ENCODE peak calls at places on chromosomes 6 and 20, in nine cellular contexts. One of them, this sample, is unnamed. For H3K9me3, the result is how much of the 10 kb centered on the place peaks cover.

GRCh38 chr6:113616875-113617274 is 240.3 kb upstream of the MARCKS start:
- DNase-seq in tibial nerve: no peak
- DNase-seq in right lobe of liver: no peak
- DNase-seq in ovary: no peak
- DNase-seq in heart left ventricle: no peak
- DNase-seq in IMR-90: no peak
- DNase-seq in H1: no peak
- DNase-seq in suprapubic skin: no peak
- DNase-seq in Peyer's patch: no peak
- DNase-seq in this sample: no peak

GRCh38 chr20:39107741-39108140 is 145.6 kb downstream of the DHX35 start:
- DNase-seq in tibial nerve: no peak
- DNase-seq in right lobe of liver: no peak
- DNase-seq in ovary: no peak
- DNase-seq in heart left ventricle: no peak
- DNase-seq in IMR-90: peak
- DNase-seq in H1: no peak
- DNase-seq in suprapubic skin: no peak
- DNase-seq in Peyer's patch: no peak
- DNase-seq in this sample: no peak

GRCh38 chr6:26234421-26235239 is 130.4 kb upstream of the BTN3A2 start:
- DNase-seq in tibial nerve: no peak
- DNase-seq in right lobe of liver: no peak
- DNase-seq in ovary: no peak
- DNase-seq in heart left ventricle: peak
- DNase-seq in IMR-90: peak
- DNase-seq in H1: peak
- DNase-seq in suprapubic skin: no peak
- DNase-seq in Peyer's patch: peak
- DNase-seq in this sample: peak

GRCh38 chr6:48426636-48427035 is 315.6 kb upstream of the PTCHD4 start:
- DNase-seq in tibial nerve: no peak
- DNase-seq in right lobe of liver: no peak
- DNase-seq in ovary: no peak
- DNase-seq in heart left ventricle: no peak
- DNase-seq in IMR-90: peak
- DNase-seq in H1: no peak
- DNase-seq in suprapubic skin: no peak
- DNase-seq in Peyer's patch: no peak
- DNase-seq in this sample: no peak

GRCh38 chr6:142537612-142538478 is 236.0 kb downstream of the ADGRG6 start:
- DNase-seq in tibial nerve: no peak
- DNase-seq in right lobe of liver: no peak
- DNase-seq in ovary: no peak
- DNase-seq in heart left ventricle: no peak
- DNase-seq in IMR-90: peak
- DNase-seq in H1: peak
- DNase-seq in suprapubic skin: no peak
- DNase-seq in Peyer's patch: no peak
- DNase-seq in this sample: no peak

GRCh38 chr6:148873154-148873553 is 126.3 kb downstream of the UST start:
- DNase-seq in tibial nerve: no peak
- DNase-seq in right lobe of liver: no peak
- DNase-seq in ovary: no peak
- DNase-seq in heart left ventricle: no peak
- DNase-seq in IMR-90: no peak
- DNase-seq in H1: no peak
- DNase-seq in suprapubic skin: no peak
- DNase-seq in Peyer's patch: no peak
- DNase-seq in this sample: no peak

GRCh38 chr6:34901930-34902329 is 12.9 kb downstream of the ANKS1A start:
- DNase-seq in tibial nerve: no peak
- DNase-seq in right lobe of liver: no peak
- DNase-seq in ovary: no peak
- DNase-seq in heart left ventricle: no peak
- DNase-seq in IMR-90: peak
- DNase-seq in H1: no peak
- DNase-seq in suprapubic skin: no peak
- DNase-seq in Peyer's patch: no peak
- DNase-seq in this sample: no peak

GRCh38 chr6:153145591-153145990 is 14.5 kb upstream of the RGS17 start:
- DNase-seq in tibial nerve: no peak
- DNase-seq in right lobe of liver: no peak
- DNase-seq in ovary: no peak
- DNase-seq in heart left ventricle: no peak
- DNase-seq in IMR-90: no peak
- DNase-seq in H1: no peak
- DNase-seq in suprapubic skin: no peak
- DNase-seq in Peyer's patch: no peak
- DNase-seq in this sample: no peak

GRCh38 chr20:39129523-39129922 is 167.4 kb downstream of the DHX35 start:
- DNase-seq in tibial nerve: no peak
- DNase-seq in right lobe of liver: no peak
- DNase-seq in ovary: no peak
- DNase-seq in heart left ventricle: no peak
- DNase-seq in IMR-90: no peak
- DNase-seq in H1: no peak
- DNase-seq in suprapubic skin: no peak
- DNase-seq in Peyer's patch: no peak
- DNase-seq in this sample: no peak

GRCh38 chr6:1267057-1267732 is 44.7 kb upstream of the FOXQ1 start:
- DNase-seq in tibial nerve: no peak
- DNase-seq in right lobe of liver: no peak
- DNase-seq in ovary: no peak
- DNase-seq in heart left ventricle: no peak
- DNase-seq in IMR-90: no peak
- DNase-seq in H1: no peak
- DNase-seq in suprapubic skin: no peak
- DNase-seq in Peyer's patch: no peak
- DNase-seq in this sample: no peak

GRCh38 chr6:29705389-29706231 is 17.6 kb upstream of the HLA-F start:
- DNase-seq in tibial nerve: no peak
- DNase-seq in right lobe of liver: no peak
- DNase-seq in ovary: peak
- DNase-seq in heart left ventricle: no peak
- DNase-seq in IMR-90: peak
- DNase-seq in H1: peak
- DNase-seq in suprapubic skin: no peak
- DNase-seq in Peyer's patch: no peak
- DNase-seq in this sample: no peak

GRCh38 chr20:2752631-2753455 is 47.6 kb downstream of the CPXM1 start:
- DNase-seq in tibial nerve: no peak
- DNase-seq in right lobe of liver: no peak
- DNase-seq in ovary: peak
- DNase-seq in heart left ventricle: peak
- DNase-seq in IMR-90: peak
- DNase-seq in H1: peak
- DNase-seq in suprapubic skin: no peak
- DNase-seq in Peyer's patch: no peak
- DNase-seq in this sample: peak

GRCh38 chr20:40651121-40651520 is 37.9 kb downstream of the MAFB start:
- DNase-seq in tibial nerve: no peak
- DNase-seq in right lobe of liver: no peak
- DNase-seq in ovary: no peak
- DNase-seq in heart left ventricle: no peak
- DNase-seq in IMR-90: peak
- DNase-seq in H1: no peak
- DNase-seq in suprapubic skin: no peak
- DNase-seq in Peyer's patch: no peak
- DNase-seq in this sample: no peak

GRCh38 chr6:32087574-32088486 is 21.3 kb downstream of the TNXB start:
- DNase-seq in tibial nerve: peak
- DNase-seq in right lobe of liver: peak
- DNase-seq in ovary: peak
- DNase-seq in heart left ventricle: peak
- DNase-seq in IMR-90: peak
- DNase-seq in H1: peak
- DNase-seq in suprapubic skin: peak
- DNase-seq in Peyer's patch: peak
- DNase-seq in this sample: peak

GRCh38 chr20:1793821-1794220 is 101.4 kb upstream of the SIRPA start:
- DNase-seq in tibial nerve: no peak
- DNase-seq in right lobe of liver: no peak
- DNase-seq in ovary: no peak
- DNase-seq in heart left ventricle: no peak
- DNase-seq in IMR-90: no peak
- DNase-seq in H1: no peak
- DNase-seq in suprapubic skin: no peak
- DNase-seq in Peyer's patch: no peak
- DNase-seq in this sample: no peak

GRCh38 chr6:95577317-95578105 is at the start of gene MANEA:
- DNase-seq in tibial nerve: peak
- DNase-seq in right lobe of liver: peak
- DNase-seq in ovary: peak
- DNase-seq in heart left ventricle: peak
- DNase-seq in IMR-90: peak
- DNase-seq in H1: peak
- DNase-seq in suprapubic skin: peak
- DNase-seq in Peyer's patch: peak
- DNase-seq in this sample: peak
- TF ChIP-seq POLR2A in tibial nerve: peak
- TF ChIP-seq POLR2A in right lobe of liver: peak
- TF ChIP-seq POLR2A in ovary: peak
- TF ChIP-seq POLR2A in heart left ventricle: no peak
- TF ChIP-seq POLR2A in IMR-90: no peak
- TF ChIP-seq POLR2A in H1: peak
- TF ChIP-seq POLR2A in suprapubic skin: no peak
- TF ChIP-seq POLR2A in Peyer's patch: peak
- TF ChIP-seq POLR2A in this sample: no peak

DNA sequence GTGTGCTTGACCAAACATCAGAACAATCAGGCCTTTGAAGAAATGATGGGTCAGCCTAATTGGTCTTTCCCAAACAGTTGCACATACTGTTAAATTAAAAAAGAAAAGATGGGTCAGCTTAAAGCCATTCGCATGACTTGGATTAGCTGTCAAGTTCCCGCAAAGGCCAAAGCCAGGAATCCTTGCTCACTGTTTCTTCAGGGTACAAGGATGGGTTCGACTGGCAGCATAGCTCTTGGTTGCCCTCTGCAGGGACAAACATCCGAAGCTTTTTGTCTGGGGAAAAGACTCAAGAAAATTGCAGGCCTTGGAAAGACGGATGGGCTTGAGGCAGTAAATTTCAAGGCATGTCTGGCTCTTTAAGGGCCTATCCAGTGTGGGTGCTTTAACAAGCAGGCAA is 168.0 kb downstream of the HDGFL1 start:
- DNase-seq in tibial nerve: no peak
- DNase-seq in right lobe of liver: no peak
- DNase-seq in ovary: peak
- DNase-seq in heart left ventricle: no peak
- DNase-seq in IMR-90: peak
- DNase-seq in H1: peak
- DNase-seq in suprapubic skin: no peak
- DNase-seq in Peyer's patch: no peak
- DNase-seq in this sample: no peak
- H3K9me3 ChIP-seq in tibial nerve: under half
- H3K9me3 ChIP-seq in right lobe of liver: under half
- H3K9me3 ChIP-seq in ovary: under half
- H3K9me3 ChIP-seq in heart left ventricle: under half
- H3K9me3 ChIP-seq in IMR-90: under half
- H3K9me3 ChIP-seq in H1: under half
- H3K9me3 ChIP-seq in suprapubic skin: under half
- H3K9me3 ChIP-seq in Peyer's patch: under half
- H3K9me3 ChIP-seq in this sample: under half

DNA sequence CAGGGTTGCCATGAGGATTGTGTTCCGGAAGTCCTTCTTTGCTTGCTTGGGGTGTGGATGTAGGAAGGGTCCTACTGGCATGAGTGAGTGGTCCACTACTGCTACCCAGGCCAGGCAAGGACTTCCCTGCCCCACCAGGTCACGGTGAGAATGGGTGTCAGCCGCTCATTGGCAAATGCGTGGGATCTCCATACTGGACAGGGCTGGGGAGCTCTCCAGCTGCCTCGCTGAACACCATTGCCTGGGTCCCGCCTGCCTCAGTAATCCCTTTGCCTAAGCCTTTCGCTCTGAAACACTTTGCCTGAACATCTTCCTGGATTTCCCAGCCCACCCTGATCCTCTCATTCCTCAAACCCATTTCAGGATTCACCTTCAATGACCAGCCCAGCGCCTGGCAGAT is 59.5 kb downstream of the CTCFL start:
- DNase-seq in tibial nerve: no peak
- DNase-seq in right lobe of liver: peak
- DNase-seq in ovary: no peak
- DNase-seq in heart left ventricle: peak
- DNase-seq in IMR-90: no peak
- DNase-seq in H1: no peak
- DNase-seq in suprapubic skin: no peak
- DNase-seq in Peyer's patch: peak
- DNase-seq in this sample: peak
- H3K27ac ChIP-seq in tibial nerve: no peak
- H3K27ac ChIP-seq in right lobe of liver: no peak
- H3K27ac ChIP-seq in ovary: no peak
- H3K27ac ChIP-seq in heart left ventricle: no peak
- H3K27ac ChIP-seq in IMR-90: no peak
- H3K27ac ChIP-seq in H1: no peak
- H3K27ac ChIP-seq in suprapubic skin: no peak
- H3K27ac ChIP-seq in Peyer's patch: no peak
- H3K27ac ChIP-seq in this sample: no peak

DNA sequence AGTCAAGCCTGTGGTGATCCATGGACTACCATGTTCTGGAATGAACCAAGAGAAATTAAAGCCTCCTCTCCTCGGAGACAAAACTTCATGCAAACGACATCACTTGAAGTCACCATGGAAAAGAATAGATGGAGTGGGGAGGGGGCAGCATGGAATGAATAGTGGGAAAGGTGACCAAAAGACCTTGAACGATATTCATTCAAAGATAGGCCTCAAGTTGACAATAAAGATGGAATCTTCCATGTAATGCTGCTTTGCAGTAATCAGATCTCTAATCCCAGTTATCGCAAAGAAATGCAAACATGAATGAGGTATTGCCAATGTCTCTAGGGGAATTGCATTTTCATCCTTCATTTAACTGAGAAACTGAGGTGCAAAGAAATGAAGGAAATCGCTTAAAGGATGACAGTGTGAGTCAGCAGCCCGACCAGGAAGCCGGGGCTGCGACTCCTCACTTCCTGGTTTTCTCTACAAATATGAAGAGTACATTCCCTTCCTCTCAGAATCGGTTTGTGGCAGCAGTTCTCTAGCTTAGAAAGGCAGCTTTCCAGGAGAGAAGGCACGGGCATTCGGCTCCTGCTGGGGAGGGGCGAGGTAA is 65.6 kb upstream of the RREB1 start:
- DNase-seq in tibial nerve: no peak
- DNase-seq in right lobe of liver: peak
- DNase-seq in ovary: no peak
- DNase-seq in heart left ventricle: peak
- DNase-seq in IMR-90: no peak
- DNase-seq in H1: no peak
- DNase-seq in suprapubic skin: no peak
- DNase-seq in Peyer's patch: no peak
- DNase-seq in this sample: no peak
- TF ChIP-seq POLR2A in tibial nerve: no peak
- TF ChIP-seq POLR2A in right lobe of liver: no peak
- TF ChIP-seq POLR2A in ovary: no peak
- TF ChIP-seq POLR2A in heart left ventricle: no peak
- TF ChIP-seq POLR2A in IMR-90: no peak
- TF ChIP-seq POLR2A in H1: no peak
- TF ChIP-seq POLR2A in suprapubic skin: no peak
- TF ChIP-seq POLR2A in Peyer's patch: no peak
- TF ChIP-seq POLR2A in this sample: no peak